ENCODE peak calls at places on chromosomes 12 and 14, in nine cellular contexts. Y is transverse colon, F is psoas muscle, X is bronchial epithelial cell, E is OCI-LY7, U is GM12865, L is dorsolateral prefrontal cortex, T is retinal pigment epithelial cell, W is cardiac fibroblast. Q is an unnamed sample.

GRCh38 chr12:131066886-131067490 is 113.3 kb downstream of the ADGRD1 start:
- DNase-seq in Y (no peak), F (peak; percentile 32), X (no peak), E (no peak), U (no peak), L (peak; percentile 24), T (no peak), W (no peak), Q (no peak)

GRCh38 chr12:8970432-8970831 is 18.9 kb upstream of the KLRG1 start:
- DNase-seq in Y (no peak), F (no peak), X (no peak), E (no peak), U (no peak), L (no peak), T (no peak), W (no peak), Q (no peak)

GRCh38 chr12:24366514-24366913 is 417.0 kb upstream of the SOX5 start:
- DNase-seq in Y (no peak), F (no peak), X (no peak), E (no peak), U (no peak), L (no peak), T (no peak), W (no peak), Q (no peak)

GRCh38 chr12:252634-253033 is 10.0 kb downstream of the SLC6A13 start:
- DNase-seq in Y (no peak), F (no peak), X (no peak), E (no peak), U (no peak), L (no peak), T (no peak), W (no peak), Q (no peak)

GRCh38 chr14:100677925-100678765 is 48.5 kb upstream of the DLK1 start:
- DNase-seq in Y (peak; percentile 53), F (peak; percentile 80), X (no peak), E (no peak), U (no peak), L (peak; percentile 47), T (no peak), W (no peak), Q (peak; percentile 98)

GRCh38 chr14:34056081-34056480 is 105.2 kb upstream of the EGLN3 start:
- DNase-seq in Y (no peak), F (no peak), X (no peak), E (no peak), U (no peak), L (no peak), T (no peak), W (no peak), Q (peak; percentile 29)

GRCh38 chr14:37708481-37708880 is 113.1 kb downstream of the TTC6 start:
- DNase-seq in Y (no peak), F (no peak), X (no peak), E (no peak), U (no peak), L (no peak), T (no peak), W (no peak), Q (peak; percentile 39)

GRCh38 chr12:18148961-18149360 is 59.0 kb upstream of the RERGL start:
- DNase-seq in Y (no peak), F (no peak), X (peak; percentile 28), E (no peak), U (no peak), L (no peak), T (no peak), W (no peak), Q (no peak)

GRCh38 chr14:72844528-72844927 is 49.4 kb downstream of the DPF3 start:
- DNase-seq in Y (no peak), F (no peak), X (no peak), E (no peak), U (no peak), L (no peak), T (no peak), W (peak; percentile 15), Q (no peak)

GRCh38 chr12:64691793-64692583 is 67.2 kb downstream of the GNS start:
- DNase-seq in Y (no peak), F (no peak), X (no peak), E (no peak), U (no peak), L (no peak), T (no peak), W (no peak), Q (peak; percentile 52)

GRCh38 chr12:3456809-3457208 is 34.2 kb upstream of the PRMT8 start:
- DNase-seq in Y (no peak), F (no peak), X (no peak), E (no peak), U (peak; percentile 3), L (no peak), T (no peak), W (no peak), Q (no peak)

GRCh38 chr12:2003676-2004112 is 563 bp downstream of the DCP1B start:
- DNase-seq in Y (no peak), F (no peak), X (peak; percentile 44), E (peak; percentile 66), U (no peak), L (no peak), T (peak; percentile 7), W (no peak), Q (peak; percentile 70)

GRCh38 chr12:108696111-108696995 is 35.0 kb downstream of the CORO1C start:
- DNase-seq in Y (no peak), F (no peak), X (peak; percentile 100), E (no peak), U (no peak), L (no peak), T (peak; percentile 99), W (peak; percentile 100), Q (peak; percentile 98)

GRCh38 chr12:11875414-11875935 is 195.3 kb upstream of the BCL2L14 start:
- DNase-seq in Y (no peak), F (no peak), X (peak; percentile 88), E (no peak), U (peak; percentile 38), L (no peak), T (no peak), W (no peak), Q (no peak)

GRCh38 chr14:28142400-28143015 is 624.1 kb upstream of the FOXG1 start:
- DNase-seq in Y (no peak), F (no peak), X (peak; percentile 1), E (no peak), U (no peak), L (no peak), T (no peak), W (peak; percentile 37), Q (no peak)
- TF ChIP-seq CTCF in Y (no peak), F (no peak), X (peak; percentile 10), E (no peak), U (no peak), L (peak; percentile 67), T (peak; percentile 76), W (peak; percentile 39), Q (no peak)

DNA sequence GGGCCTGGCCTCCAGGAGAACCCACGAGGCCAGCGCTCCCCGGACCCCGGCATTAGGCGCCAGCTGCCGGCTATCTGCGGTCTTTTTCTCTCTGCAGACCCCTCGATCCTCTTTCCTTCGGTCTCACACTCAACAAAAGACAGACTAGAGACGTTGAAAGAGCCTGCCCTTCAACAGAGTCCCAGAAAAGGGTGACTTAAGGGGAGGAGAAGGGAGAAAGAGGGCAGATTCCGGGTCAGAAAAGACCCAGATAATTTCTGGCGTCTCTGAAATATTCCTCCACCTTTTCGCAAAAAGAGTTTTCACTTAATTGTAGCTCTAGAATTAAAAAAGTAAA is 3.3 kb upstream of the TBX3 start:
- DNase-seq in Y (no peak), F (no peak), X (no peak), E (no peak), U (no peak), L (no peak), T (no peak), W (no peak), Q (no peak)
- H3K4me3 ChIP-seq in Y (no peak overlapping the region), F (no peak overlapping the region), X (no peak overlapping the region), E (no peak overlapping the region), U (no peak overlapping the region), L (no peak overlapping the region), T (no peak overlapping the region), W (no peak overlapping the region), Q (no peak overlapping the region)

GRCh38 chr14:50340045-50340444 is 27.9 kb downstream of the DMAC2L start:
- DNase-seq in Y (no peak), F (no peak), X (no peak), E (no peak), U (no peak), L (no peak), T (no peak), W (no peak), Q (peak; percentile 87)

GRCh38 chr14:50344116-50344775 is 32.1 kb downstream of the DMAC2L start:
- DNase-seq in Y (no peak), F (no peak), X (peak; percentile 76), E (no peak), U (peak; percentile 77), L (no peak), T (no peak), W (peak; percentile 68), Q (peak; percentile 18)

GRCh38 chr14:50343424-50343823 is 31.3 kb downstream of the DMAC2L start:
- DNase-seq in Y (no peak), F (no peak), X (no peak), E (no peak), U (no peak), L (peak; percentile 44), T (no peak), W (peak; percentile 43), Q (peak; percentile 51)

GRCh38 chr14:50340945-50341344 is 28.8 kb downstream of the DMAC2L start:
- DNase-seq in Y (no peak), F (no peak), X (no peak), E (peak; percentile 14), U (peak; percentile 10), L (no peak), T (no peak), W (no peak), Q (no peak)

GRCh38 chr14:50342211-50343080 is 30.3 kb downstream of the DMAC2L start:
- DNase-seq in Y (peak; percentile 45), F (peak; percentile 61), X (peak; percentile 40), E (no peak), U (peak; percentile 64), L (peak; percentile 83), T (no peak), W (peak; percentile 66), Q (peak; percentile 97)
- TF ChIP-seq CTCF in Y (peak; percentile 22), F (peak; percentile 35), X (peak; percentile 30), E (no peak), U (peak; percentile 28), L (peak; percentile 69), T (peak; percentile 22), W (peak; percentile 32), Q (peak; percentile 48)

DNA sequence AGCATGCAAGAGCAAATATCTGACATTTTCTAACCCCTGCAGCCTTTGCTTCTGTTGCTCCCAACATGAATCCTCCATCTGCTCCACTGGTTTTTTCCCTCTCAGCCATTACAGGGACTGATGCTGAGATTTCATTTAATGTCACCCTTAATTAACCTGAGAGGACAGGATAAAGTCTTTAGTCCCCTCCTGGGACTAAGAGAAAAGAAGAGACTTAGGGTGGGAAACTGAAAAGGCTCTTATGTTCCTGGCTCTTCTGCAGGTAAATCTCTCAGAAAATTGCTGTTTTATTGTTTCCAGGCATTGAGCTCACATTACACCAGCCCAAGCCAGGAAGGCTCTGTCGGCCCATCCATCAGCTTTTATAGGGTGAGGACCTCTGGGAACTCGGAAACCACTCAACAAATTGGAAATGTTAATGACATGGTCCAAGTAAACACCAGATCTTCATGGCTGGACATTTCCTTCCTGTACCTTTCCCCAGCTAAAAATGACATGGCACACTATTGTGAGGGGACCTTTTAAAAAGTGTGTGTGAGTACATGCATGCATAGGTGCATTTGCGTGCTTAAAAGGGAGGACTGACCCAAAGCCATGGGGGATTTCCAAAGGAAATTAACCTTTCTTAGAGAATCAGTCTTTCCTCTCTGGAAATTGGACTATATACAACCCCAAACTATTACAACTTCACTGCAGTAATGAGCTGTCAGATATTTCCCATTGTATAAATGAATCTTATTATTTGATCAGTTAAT is 408.1 kb upstream of the TMTC1 start:
- DNase-seq in Y (no peak), F (no peak), X (no peak), E (no peak), U (peak; percentile 35), L (no peak), T (no peak), W (no peak), Q (no peak)
- H3K4me3 ChIP-seq in Y (no peak overlapping the region), F (no peak overlapping the region), X (no peak overlapping the region), E (no peak overlapping the region), U (no peak overlapping the region), L (no peak overlapping the region), T (no peak overlapping the region), W (no peak overlapping the region), Q (no peak overlapping the region)